ENCODE peak calls at places on chromosome 19, in five cellular contexts. D is OCI-LY7, O is K562, L is GM23248, T is GM23338. E is an unnamed sample.

GRCh38 chr19:45069056-45069455 is 7.2 kb downstream of the ZNF296 start:
- DNase-seq in D (no peak), L (peak; percentile 43), T (peak; percentile 65), O (no peak), E (no peak)

GRCh38 chr19:55289117-55289796 is 5.5 kb downstream of the BRSK1 start:
- DNase-seq in L (peak; percentile 37), D (no peak), O (no peak), T (no peak), E (no peak)

GRCh38 chr19:35931874-35932202 is 4.3 kb upstream of the LRFN3 start:
- DNase-seq in D (no peak), L (no peak), T (no peak), O (no peak), E (no peak)

GRCh38 chr19:49968279-49968922 is 7.4 kb upstream of the SIGLEC11 start:
- DNase-seq in L (peak; percentile 9), O (no peak), T (no peak), D (no peak), E (no peak)

GRCh38 chr19:8334458-8335342 is 8.4 kb downstream of the KANK3 start:
- DNase-seq in D (no peak), L (peak; percentile 83), O (no peak), T (peak; percentile 88), E (no peak)

GRCh38 chr19:47714339-47714738 is 1.1 kb downstream of the EHD2 start:
- DNase-seq in D (no peak), O (no peak), T (no peak), L (peak; percentile 43), E (no peak)

GRCh38 chr19:42038675-42039074 is 31.3 kb downstream of the GRIK5 start:
- DNase-seq in D (no peak), T (no peak), O (no peak), L (no peak), E (no peak)

GRCh38 chr19:294819-295686 is 3.9 kb upstream of the PLPP2 start:
- DNase-seq in T (peak; percentile 81), D (peak; percentile 13), L (peak; percentile 70), O (peak; percentile 77), E (peak; percentile 17)

GRCh38 chr19:13983213-13983889 is 22.8 kb downstream of the RFX1 start:
- DNase-seq in O (no peak), T (no peak), D (peak; percentile 74), L (no peak), E (no peak)

GRCh38 chr19:22882797-22883196 is 50.7 kb downstream of the ZNF723 start:
- DNase-seq in D (peak; percentile 68), T (peak; percentile 78), O (peak; percentile 10), L (peak; percentile 27), E (peak; percentile 16)

GRCh38 chr19:46373573-46374359 is 26.9 kb downstream of the PPP5C start:
- DNase-seq in O (no peak), T (peak; percentile 80), D (no peak), L (peak; percentile 89), E (peak; percentile 26)
- H2AFZ ChIP-seq in O (no peak overlapping the region), T (no peak overlapping the region), D (no peak overlapping the region), L (no peak overlapping the region), E (no peak overlapping the region)

DNA sequence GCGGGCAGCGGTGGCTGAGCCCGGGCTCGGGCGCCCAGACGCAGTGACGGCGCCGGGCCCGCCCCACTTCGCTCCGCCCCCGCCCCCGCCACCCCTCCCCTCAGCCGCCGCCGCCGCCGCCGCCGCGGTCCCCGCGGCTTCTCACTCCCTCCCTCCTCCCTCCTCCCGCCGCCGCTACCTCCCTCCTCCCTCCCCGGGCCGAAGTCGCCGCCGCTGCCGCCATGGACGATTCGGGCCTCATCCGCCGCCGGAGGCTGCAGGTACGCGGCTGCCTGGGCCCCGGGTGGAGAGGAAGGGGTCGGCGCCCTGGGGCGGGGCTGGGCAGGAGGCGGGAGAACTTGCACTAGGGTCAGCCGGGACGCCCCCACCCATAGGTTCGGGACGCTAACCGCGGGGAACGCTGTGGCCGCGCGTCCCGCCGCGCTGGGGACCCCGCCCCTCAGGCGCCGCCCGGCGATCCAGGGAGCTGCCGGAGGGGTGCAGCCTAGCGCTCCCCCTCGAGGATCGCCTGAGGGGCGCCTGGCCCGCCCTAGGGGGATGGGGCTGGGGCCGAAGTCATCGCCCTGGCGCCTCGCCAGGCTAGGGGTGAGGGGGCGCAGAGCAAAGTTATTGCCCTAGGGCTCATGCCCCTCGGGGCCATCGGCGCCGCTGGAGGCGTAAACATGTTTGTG is 497 bp downstream of the RTBDN start:
- DNase-seq in D (peak; percentile 58), T (peak; percentile 74), O (peak; percentile 82), L (peak; percentile 45), E (peak; percentile 73)
- H2AFZ ChIP-seq in D (peak overlapping the region; percentile 73), T (peak overlapping the region; percentile 83), O (peak overlapping the region; percentile 93), L (no peak overlapping the region), E (peak overlapping the region; percentile 88)

GRCh38 chr19:16039545-16039944 is 36.8 kb upstream of the TPM4 start:
- DNase-seq in L (no peak), O (no peak), D (no peak), T (no peak), E (no peak)
- H2AFZ ChIP-seq in L (no peak overlapping the region), O (no peak overlapping the region), D (no peak overlapping the region), T (no peak overlapping the region), E (no peak overlapping the region)

DNA sequence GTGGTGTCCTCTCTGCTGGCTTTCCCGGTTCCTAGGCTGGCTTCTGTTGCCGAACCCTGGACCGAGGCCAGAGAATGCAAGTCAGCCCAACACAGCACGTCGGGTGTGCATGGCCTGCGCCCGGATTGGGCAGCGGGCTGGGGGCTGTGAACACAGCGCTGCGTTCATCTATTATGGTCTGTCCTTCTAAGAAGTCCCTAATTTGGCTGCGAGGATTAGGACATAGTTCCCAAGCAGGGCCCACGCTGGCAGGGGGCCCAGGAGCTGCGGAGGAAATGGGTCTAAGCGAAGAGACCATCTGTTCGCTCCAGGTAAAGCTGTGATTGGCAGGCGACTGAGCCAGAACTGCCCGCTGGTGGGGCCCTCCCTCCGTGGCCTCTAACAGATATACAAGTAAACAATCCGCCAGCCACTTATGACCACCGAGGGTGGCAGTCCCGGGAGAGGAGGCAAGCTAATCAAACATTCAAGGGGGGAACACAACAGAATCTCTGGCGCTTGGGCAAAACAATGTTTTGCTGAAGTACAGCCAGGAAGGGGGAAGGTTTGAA is 6.0 kb downstream of the SYCE2 start:
- DNase-seq in O (peak; percentile 21), L (peak; percentile 76), D (no peak), T (peak; percentile 79), E (no peak)
- H2AFZ ChIP-seq in O (peak overlapping the region; percentile 77), L (peak overlapping the region; percentile 66), D (no peak overlapping the region), T (peak overlapping the region; percentile 54), E (no peak overlapping the region)

DNA sequence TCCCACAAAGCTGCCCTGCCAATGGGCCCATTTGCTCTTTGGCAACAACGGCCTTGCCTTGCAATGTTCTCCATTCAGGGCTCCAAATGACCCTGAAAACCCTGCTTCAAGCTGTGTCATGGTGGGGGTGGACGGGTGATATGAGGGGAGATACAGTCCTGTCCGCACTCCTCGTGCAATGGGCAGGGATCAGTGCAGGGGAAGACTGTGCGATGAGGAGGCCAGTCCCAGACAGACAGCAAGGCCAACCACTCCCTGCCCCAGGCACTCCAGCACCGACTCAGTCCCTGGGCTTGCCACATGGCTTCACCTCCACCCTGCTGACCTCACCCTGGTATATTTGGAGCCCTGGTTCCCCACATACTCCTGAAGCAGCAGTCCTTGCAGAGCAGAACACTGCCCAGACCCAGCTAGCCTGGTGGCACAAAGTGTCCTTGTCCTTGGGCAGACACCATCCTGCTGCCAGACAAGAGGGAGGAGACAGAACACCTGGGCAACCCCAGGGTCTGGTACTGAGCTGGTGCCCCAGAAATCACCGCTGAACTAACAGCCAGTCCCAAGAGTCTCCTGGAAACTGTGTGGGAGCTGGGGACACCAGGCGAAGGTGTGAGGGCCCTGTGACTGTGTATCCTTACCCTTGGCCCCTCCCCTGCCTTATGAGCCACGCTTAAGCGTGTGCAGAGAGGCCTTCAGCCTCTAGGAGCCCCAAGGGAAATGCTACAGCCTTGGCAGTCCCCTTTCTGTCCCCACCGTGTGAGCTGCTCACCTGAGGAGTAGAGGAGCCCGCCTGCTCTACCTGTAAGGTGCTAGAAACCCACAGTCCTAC is 9.1 kb upstream of the SLC35E1 start:
- DNase-seq in L (peak; percentile 33), T (no peak), D (no peak), O (peak; percentile 71), E (no peak)
- H2AFZ ChIP-seq in L (no peak overlapping the region), T (no peak overlapping the region), D (no peak overlapping the region), O (no peak overlapping the region), E (no peak overlapping the region)

DNA sequence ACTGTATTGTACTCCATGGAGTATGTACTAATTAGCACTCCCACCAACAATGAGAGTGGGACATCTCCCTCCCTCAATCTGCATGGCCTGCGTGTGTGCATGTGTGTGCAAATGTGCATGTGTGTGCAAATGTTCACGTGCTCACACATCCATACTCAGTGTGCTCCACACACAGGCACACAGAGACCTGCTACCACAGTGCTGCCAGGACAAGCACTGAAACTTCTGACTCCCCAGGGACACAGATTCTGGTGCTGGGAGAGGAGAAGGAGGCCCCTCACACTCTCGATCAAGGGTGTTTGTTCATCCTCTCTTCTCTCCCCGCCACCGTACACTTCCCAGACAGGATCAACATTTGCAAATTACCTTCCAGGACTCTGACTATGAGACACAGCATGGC is 37.8 kb upstream of the ZNF507 start:
- DNase-seq in L (no peak), D (no peak), T (no peak), O (no peak), E (no peak)
- H2AFZ ChIP-seq in L (no peak overlapping the region), D (no peak overlapping the region), T (no peak overlapping the region), O (no peak overlapping the region), E (no peak overlapping the region)

E was measured in DND-41.